ENCODE peak calls at places on chromosomes 5 and 9, in four cellular contexts. U is heart right ventricle, E is HCT116, B is choroid plexus epithelial cell. D is an unnamed sample.

GRCh38 chr5:143679777-143680176 is 132.2 kb upstream of the HMHB1 start:
- DNase-seq in U (no peak), B (peak; percentile 51), E (no peak), D (no peak)

GRCh38 chr9:967851-968641 is 8.4 kb upstream of the DMRT3 start:
- DNase-seq in B (no peak), U (no peak), E (no peak), D (no peak)

GRCh38 chr9:105205787-105206511 is 38.5 kb upstream of the SLC44A1 start:
- DNase-seq in U (peak; percentile 80), E (no peak), B (peak; percentile 89), D (peak; percentile 44)

GRCh38 chr9:89878003-89878411 is 273.2 kb downstream of the GADD45G start:
- DNase-seq in E (no peak), B (no peak), U (no peak), D (no peak)

GRCh38 chr5:111697881-111698757 is 58.9 kb downstream of the NREP start:
- DNase-seq in B (peak; percentile 67), E (no peak), U (no peak), D (no peak)

GRCh38 chr5:73374520-73375235 is 73.9 kb downstream of the FOXD1 start:
- DNase-seq in U (no peak), E (no peak), B (peak; percentile 58), D (no peak)

GRCh38 chr5:98309785-98310566 is 463.5 kb upstream of the RGMB start:
- DNase-seq in B (peak; percentile 88), E (peak; percentile 50), U (peak; percentile 12), D (no peak)

GRCh38 chr9:109953300-109953699 is 173.3 kb downstream of the PALM2AKAP2 start:
- DNase-seq in B (no peak), E (no peak), U (no peak), D (no peak)

GRCh38 chr5:173472784-173473278 is 143.6 kb downstream of the BOD1 start:
- DNase-seq in E (no peak), B (peak; percentile 60), U (no peak), D (no peak)

GRCh38 chr5:102625446-102625845 is 126.6 kb upstream of the SLCO6A1 start:
- DNase-seq in E (no peak), B (no peak), U (no peak), D (no peak)

GRCh38 chr9:124684140-124684539 is 87.0 kb downstream of the NR6A1 start:
- DNase-seq in B (no peak), E (no peak), U (peak; percentile 11), D (no peak)

GRCh38 chr9:131361202-131361833 is 32.6 kb upstream of the PRRC2B start:
- DNase-seq in E (no peak), B (peak; percentile 21), U (no peak), D (peak; percentile 20)

GRCh38 chr9:96331236-96331947 is 29.4 kb upstream of the HSD17B3 start:
- DNase-seq in B (peak; percentile 28), U (no peak), E (no peak), D (no peak)

GRCh38 chr9:130912932-130913598 is 16.5 kb upstream of the QRFP start:
- DNase-seq in E (no peak), B (peak; percentile 43), U (no peak), D (no peak)

GRCh38 chr9:38263534-38263933 is 129.0 kb upstream of the ALDH1B1 start:
- DNase-seq in U (no peak), E (peak; percentile 7), B (peak; percentile 79), D (no peak)

GRCh38 chr5:6742081-6742758 is 29.0 kb downstream of the TENT4A start:
- DNase-seq in U (no peak), E (no peak), B (no peak), D (no peak)

GRCh38 chr5:33271606-33272005 is 169.2 kb upstream of the TARS1 start:
- DNase-seq in U (no peak), E (no peak), B (no peak), D (no peak)

GRCh38 chr9:119986205-119986604 is 593.8 kb downstream of the CDK5RAP2 start:
- DNase-seq in B (no peak), U (no peak), E (no peak), D (no peak)

GRCh38 chr5:11903614-11904269 is 504 bp downstream of the CTNND2 start:
- DNase-seq in E (no peak), U (no peak), B (no peak), D (no peak)

GRCh38 chr9:97786341-97786740 is 66.7 kb upstream of the FOXE1 start:
- DNase-seq in E (peak; percentile 19), U (no peak), B (peak; percentile 19), D (no peak)

GRCh38 chr9:87944096-87944495 is 26.3 kb downstream of the SPATA31C1 start:
- DNase-seq in E (no peak), U (no peak), B (no peak), D (no peak)

GRCh38 chr5:129460121-129460950 is at the start of gene ADAMTS19:
- DNase-seq in B (peak; percentile 52), E (no peak), U (no peak), D (peak; percentile 11)

GRCh38 chr5:141908796-141909195 is 14.9 kb upstream of the DELE1 start:
- DNase-seq in B (no peak), E (no peak), U (no peak), D (no peak)

GRCh38 chr9:649128-650074 is 192.1 kb upstream of the DMRT1 start:
- DNase-seq in B (no peak), E (no peak), U (no peak), D (no peak)

GRCh38 chr9:93223241-93224180 is 39.6 kb downstream of the WNK2 start:
- DNase-seq in U (peak; percentile 45), E (peak; percentile 56), B (peak; percentile 59), D (peak; percentile 66)

GRCh38 chr5:9895305-9895650 is 265.1 kb upstream of the TAS2R1 start:
- DNase-seq in U (no peak), E (no peak), B (peak; percentile 56), D (no peak)

DNA sequence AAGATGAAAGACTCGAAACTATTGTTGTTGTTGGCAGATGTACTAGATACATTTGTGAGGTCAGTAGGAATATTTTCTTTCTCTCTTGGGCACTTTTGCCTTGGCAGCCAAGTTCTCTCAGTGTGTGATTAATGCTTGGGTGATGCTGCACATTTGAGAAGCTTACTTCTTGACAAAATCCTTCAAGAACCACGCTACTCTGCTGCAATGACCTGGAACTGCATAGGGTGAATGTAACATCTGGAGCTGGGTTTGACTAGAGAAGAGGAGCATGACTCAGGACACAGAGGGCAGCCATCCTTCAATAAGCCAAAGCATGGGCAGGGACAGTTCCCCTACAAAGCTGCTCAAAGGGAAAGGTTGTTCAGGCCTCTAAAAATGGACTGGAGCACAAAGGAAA is 75.5 kb upstream of the PUM3 start:
- DNase-seq in B (peak; percentile 59), E (no peak), U (no peak), D (no peak)
- TF ChIP-seq CTCF in B (no peak), E (no peak), U (no peak), D (no peak)

DNA sequence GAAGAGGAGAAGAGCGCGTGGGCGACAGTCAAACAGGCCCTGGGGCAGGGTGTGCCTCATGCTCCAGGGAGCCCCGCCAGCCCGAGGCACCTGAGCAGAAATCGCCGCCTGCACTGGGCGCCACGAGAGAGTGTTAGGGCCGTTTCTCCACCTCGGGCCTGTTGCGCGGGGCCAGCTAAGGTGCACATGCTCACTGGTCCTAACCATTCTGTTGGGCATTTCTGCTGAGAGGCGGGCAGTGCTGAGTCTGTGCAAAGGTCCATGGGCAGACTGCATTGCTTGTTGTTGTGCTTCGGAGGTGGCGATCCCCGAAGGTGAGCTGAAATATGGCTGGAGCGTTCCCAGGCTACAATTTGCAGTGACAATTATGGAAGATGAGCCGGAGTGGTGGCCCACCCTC is 367.8 kb upstream of the SPATA31A5 start:
- DNase-seq in E (no peak), B (no peak), U (no peak), D (no peak)
- TF ChIP-seq CTCF in E (no peak), B (no peak), U (no peak), D (no peak)

GRCh38 chr5:96679293-96679692 is 17.1 kb downstream of the CAST start:
- DNase-seq in E (no peak), B (no peak), U (no peak), D (no peak)
- TF ChIP-seq CTCF in E (no peak), B (no peak), U (no peak), D (no peak)

DNA sequence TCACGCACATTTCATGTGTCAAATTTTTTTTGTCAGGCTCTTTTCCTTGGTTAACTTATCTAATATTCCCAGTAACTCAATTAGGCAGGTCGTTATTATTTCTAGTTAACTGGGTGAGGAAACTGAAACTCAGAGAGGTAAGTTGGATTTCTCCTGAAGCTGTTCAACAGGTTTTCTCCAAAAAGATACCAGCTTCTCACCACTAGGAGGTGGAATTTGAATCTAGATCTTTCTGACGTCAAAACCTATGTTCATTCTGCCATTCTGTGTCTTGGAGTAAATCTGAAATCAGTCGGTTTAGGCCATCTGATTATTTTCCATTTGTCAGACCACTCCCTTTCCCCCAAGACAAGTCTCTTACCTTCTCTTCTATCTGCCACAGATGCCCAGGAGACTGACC is 572.9 kb downstream of the ACTL7B start:
- DNase-seq in E (no peak), U (no peak), B (peak; percentile 48), D (no peak)
- TF ChIP-seq CTCF in E (no peak), U (no peak), B (peak; percentile 55), D (peak; percentile 25)

DNA sequence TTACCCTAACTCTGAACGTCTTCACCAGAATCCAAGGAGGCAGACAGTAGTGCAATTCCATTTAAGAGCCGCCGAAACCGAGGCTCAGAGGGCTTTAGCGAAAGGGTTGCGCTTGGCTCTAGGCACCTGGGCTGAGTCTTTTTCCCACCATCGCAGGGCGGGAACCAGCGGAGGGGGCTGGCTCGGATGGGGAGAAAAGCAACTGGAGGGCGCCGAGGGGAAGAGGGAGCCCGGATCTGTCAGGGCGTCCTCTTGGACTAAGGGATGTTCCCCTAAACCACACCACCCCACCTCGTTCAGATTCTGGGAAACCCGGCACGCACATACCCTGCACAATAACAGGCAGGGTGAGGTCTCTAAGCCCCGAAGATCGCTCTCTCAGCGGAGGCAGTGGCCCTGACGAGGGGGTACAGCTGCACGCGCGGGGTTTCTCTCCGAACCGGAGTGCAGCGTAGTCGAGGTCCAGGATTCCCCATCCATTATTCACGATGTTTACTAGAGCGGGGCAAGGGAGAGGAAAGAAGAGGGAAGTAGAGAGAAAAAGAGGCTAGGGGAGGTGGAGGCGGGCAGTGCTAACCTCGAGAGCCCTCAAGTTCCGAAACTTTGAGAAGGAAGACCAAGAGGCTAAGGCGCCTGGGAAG is 1.3 kb upstream of the POU4F3 start:
- DNase-seq in B (no peak), E (no peak), U (no peak), D (no peak)
- TF ChIP-seq CTCF in B (no peak), E (no peak), U (no peak), D (no peak)

GRCh38 chr5:99955962-99956361 is 579.2 kb upstream of the FAM174A start:
- DNase-seq in U (no peak), B (no peak), E (no peak), D (no peak)
- TF ChIP-seq CTCF in U (no peak), B (no peak), E (no peak), D (no peak)

DNA sequence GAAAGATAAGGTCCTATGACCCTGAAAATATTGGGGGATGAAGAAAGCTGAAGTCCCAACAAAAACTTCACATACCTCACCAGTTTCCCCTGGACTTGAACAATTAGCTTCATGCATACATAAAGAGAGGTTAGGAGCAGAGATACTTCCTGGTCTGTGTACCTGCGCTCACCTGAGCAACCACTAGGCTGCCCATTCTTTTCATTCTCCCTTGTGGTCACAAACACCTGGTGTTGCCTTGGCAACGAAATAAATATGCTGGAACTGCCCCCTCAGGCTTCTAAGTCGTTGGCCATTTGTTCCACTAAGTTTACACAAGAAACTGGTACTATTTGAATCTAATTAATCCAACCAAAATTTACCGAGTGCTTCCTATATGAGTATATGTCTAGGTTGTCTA is 18.1 kb downstream of the OTP start:
- DNase-seq in B (no peak), E (peak; percentile 76), U (no peak), D (no peak)
- TF ChIP-seq CTCF in B (no peak), E (no peak), U (no peak), D (no peak)

GRCh38 chr5:176870110-176870591 is 29.0 kb downstream of the HK3 start:
- DNase-seq in U (peak; percentile 14), B (peak; percentile 48), E (peak; percentile 57), D (peak; percentile 12)
- TF ChIP-seq CTCF in U (peak; percentile 44), B (peak; percentile 60), E (peak; percentile 55), D (no peak)